ENCODE peak calls at places on chromosomes 6 and 20, in ten cellular contexts. X is activated CD8-positive, alpha-beta T cell treated with anti-CD3 and anti-CD28 coated beads for 36 hours; E is endodermal cell; S is GM23338; M is neural crest cell; N is tibial artery; Z is renal cortical epithelial cell; G is T-helper 9 cell; P is EL; U is dorsolateral prefrontal cortex. T is an unnamed sample.
A peak's percentile ranks its signal among the peaks of the same experiment; 100 is the strongest.

GRCh38 chr20:37877832-37878772 is 24.8 kb upstream of the VSTM2L start:
- DNase-seq in N (no peak), M (no peak), U (peak; percentile 15), X (no peak), S (no peak), E (no peak), P (no peak), Z (no peak), G (no peak), T (no peak)

GRCh38 chr6:134491473-134491872 is 173.6 kb upstream of the SGK1 start:
- DNase-seq in G (no peak), P (no peak), M (no peak), Z (no peak), X (no peak), N (no peak), E (no peak), U (no peak), S (no peak), T (no peak)

GRCh38 chr20:57622579-57623381 is 2.6 kb upstream of the ZBP1 start:
- DNase-seq in P (peak; percentile 48), U (no peak), N (peak; percentile 63), Z (peak; percentile 80), G (peak; percentile 68), E (peak; percentile 91), S (peak; percentile 80), X (peak; percentile 83), M (peak; percentile 21), T (no peak)

GRCh38 chr20:62653373-62653772 is 11.1 kb downstream of the SLCO4A1 start:
- DNase-seq in M (no peak), E (no peak), G (no peak), N (no peak), X (no peak), S (no peak), U (no peak), P (no peak), Z (no peak), T (no peak)

GRCh38 chr6:53483423-53484353 is 61.2 kb downstream of the GCLC start:
- DNase-seq in U (peak; percentile 47), E (no peak), P (no peak), N (no peak), X (peak; percentile 37), M (no peak), G (no peak), S (peak; percentile 21), Z (no peak), T (no peak)

GRCh38 chr6:119541132-119541905 is 191.8 kb upstream of the MAN1A1 start:
- DNase-seq in U (no peak), M (no peak), Z (peak; percentile 89), P (peak; percentile 97), E (no peak), N (no peak), G (no peak), X (no peak), S (no peak), T (peak; percentile 100)

GRCh38 chr20:25310268-25310920 is 62.5 kb downstream of the PYGB start:
- DNase-seq in M (no peak), S (peak; percentile 38), P (peak; percentile 97), E (no peak), U (peak; percentile 59), Z (peak; percentile 95), X (peak; percentile 77), G (no peak), N (peak; percentile 72), T (peak; percentile 70)

GRCh38 chr20:62703853-62704228 is 4.8 kb upstream of the NTSR1 start:
- DNase-seq in G (no peak), N (no peak), U (no peak), Z (no peak), X (no peak), P (no peak), E (no peak), S (no peak), M (no peak), T (no peak)

GRCh38 chr20:3276400-3277015 is 37.5 kb upstream of the SLC4A11 start:
- DNase-seq in U (no peak), G (no peak), P (peak; percentile 29), Z (peak; percentile 27), E (peak; percentile 77), S (peak; percentile 68), N (no peak), X (peak; percentile 16), M (no peak), T (no peak)

GRCh38 chr20:24782801-24783630 is 166.1 kb upstream of the CST7 start:
- DNase-seq in Z (no peak), X (peak; percentile 12), P (no peak), U (peak; percentile 43), S (peak; percentile 39), N (peak; percentile 62), G (no peak), E (peak; percentile 65), M (no peak), T (no peak)

GRCh38 chr6:17968876-17969275 is 18.6 kb downstream of the KIF13A start:
- DNase-seq in E (no peak), P (no peak), G (no peak), S (no peak), Z (no peak), M (no peak), N (no peak), U (no peak), X (no peak), T (no peak)

GRCh38 chr6:131852200-131852599 is 44.4 kb downstream of the ENPP1 start:
- DNase-seq in Z (no peak), G (no peak), N (no peak), X (no peak), M (no peak), S (no peak), U (no peak), E (no peak), P (no peak), T (no peak)

GRCh38 chr6:81762132-81762531 is 9.7 kb upstream of the TENT5A start:
- DNase-seq in N (no peak), S (no peak), M (no peak), G (no peak), X (no peak), U (no peak), E (no peak), Z (no peak), P (peak; percentile 46), T (no peak)

GRCh38 chr6:136607932-136608772 is 57.9 kb upstream of the MAP7 start:
- DNase-seq in G (peak; percentile 77), S (peak; percentile 90), Z (peak; percentile 74), M (peak; percentile 67), U (peak; percentile 68), P (peak; percentile 64), N (peak; percentile 73), X (peak; percentile 91), E (peak; percentile 97), T (no peak)

GRCh38 chr6:123171341-123171740 is 175.3 kb downstream of the CLVS2 start:
- DNase-seq in N (no peak), P (no peak), Z (peak; percentile 2), G (no peak), E (peak; percentile 36), S (peak; percentile 11), U (no peak), X (no peak), M (no peak), T (no peak)

GRCh38 chr20:63519765-63520593 is 586 bp upstream of the PPDPF start:
- DNase-seq in N (peak; percentile 83), X (peak; percentile 74), G (peak; percentile 60), E (peak; percentile 93), M (peak; percentile 53), P (peak; percentile 75), Z (no peak), U (peak; percentile 66), S (peak; percentile 86), T (no peak)

GRCh38 chr6:30740540-30740870 is 2.0 kb downstream of the FLOT1 start:
- DNase-seq in N (no peak), S (no peak), U (no peak), G (no peak), Z (no peak), M (no peak), P (no peak), X (no peak), E (no peak), T (no peak)

GRCh38 chr6:37007340-37008043 is 2.0 kb downstream of the FGD2 start:
- DNase-seq in S (no peak), P (no peak), M (no peak), Z (no peak), G (no peak), E (peak; percentile 57), N (no peak), U (no peak), X (no peak), T (no peak)

GRCh38 chr20:32179934-32180333 is 27.6 kb downstream of the PLAGL2 start:
- DNase-seq in U (no peak), S (no peak), M (no peak), N (peak; percentile 38), X (no peak), P (no peak), E (peak; percentile 20), Z (no peak), G (no peak), T (no peak)

GRCh38 chr6:139520321-139520768 is 145.9 kb upstream of the CITED2 start:
- DNase-seq in Z (no peak), S (no peak), X (no peak), P (peak; percentile 34), E (no peak), G (no peak), M (no peak), U (no peak), N (no peak), T (no peak)

GRCh38 chr6:158161566-158162254 is 6.4 kb downstream of the SERAC1 start:
- DNase-seq in N (no peak), U (no peak), P (no peak), G (no peak), S (peak; percentile 77), Z (no peak), M (no peak), E (peak; percentile 77), X (no peak), T (no peak)

GRCh38 chr6:90463359-90463758 is 123.5 kb downstream of the MAP3K7 start:
- DNase-seq in M (no peak), Z (no peak), S (no peak), X (peak; percentile 73), U (no peak), P (no peak), G (no peak), N (no peak), E (no peak), T (no peak)

GRCh38 chr6:90459225-90459758 is 127.6 kb downstream of the MAP3K7 start:
- DNase-seq in G (no peak), S (no peak), U (no peak), Z (no peak), M (no peak), E (no peak), N (no peak), X (no peak), P (no peak), T (no peak)

GRCh38 chr20:23265226-23265625 is 85.4 kb upstream of the NXT1 start:
- DNase-seq in X (no peak), U (no peak), Z (no peak), E (no peak), M (no peak), P (no peak), G (no peak), N (no peak), S (no peak), T (no peak)

GRCh38 chr6:153214439-153214838 is 83.4 kb upstream of the RGS17 start:
- DNase-seq in Z (no peak), P (no peak), X (no peak), U (no peak), E (no peak), M (no peak), S (no peak), N (no peak), G (no peak), T (no peak)

GRCh38 chr6:34243901-34244884 is 4.6 kb downstream of the SMIM29 start:
- DNase-seq in S (peak; percentile 71), Z (peak; percentile 93), P (peak; percentile 97), N (peak; percentile 89), X (peak; percentile 82), M (no peak), G (no peak), U (peak; percentile 91), E (peak; percentile 74), T (peak; percentile 65)

GRCh38 chr6:15439410-15440022 is 193.6 kb downstream of the JARID2 start:
- DNase-seq in U (no peak), G (no peak), S (no peak), E (no peak), N (no peak), M (no peak), X (no peak), Z (no peak), P (peak; percentile 35), T (no peak)

GRCh38 chr20:32343438-32343837 is 14.7 kb upstream of the ASXL1 start:
- DNase-seq in S (no peak), M (no peak), N (no peak), P (peak; percentile 85), X (no peak), E (no peak), G (no peak), Z (peak; percentile 76), U (no peak), T (peak; percentile 73)

T was measured in BJ.